ENCODE peak calls at places on chromosome X, in ten cellular contexts. U is pancreas, H is left lung, O is heart right ventricle, G is lung, M is kidney, Q is heart left ventricle, B is IMR-90, V is neural progenitor cell, K is endothelial cell of umbilical vein. S is an unnamed sample. For H3K4me1, the result is how much of the 10 kb centered on the place peaks cover.

GRCh38 chrX:56783450-56783831 is 54.4 kb downstream of the NBDY start:
- DNase-seq in U (no peak), H (no peak), O (no peak), G (peak), M (peak), Q (peak), B (peak), V (peak), K (no peak), S (no peak)

GRCh38 chrX:52576474-52576873 is 59.6 kb upstream of the XAGE1B start:
- DNase-seq in U (no peak), H (no peak), O (no peak), G (no peak), M (no peak), Q (no peak), B (no peak), V (no peak), K (no peak), S (no peak)

GRCh38 chrX:66022742-66023725 is 16.8 kb downstream of the VSIG4 start:
- DNase-seq in U (no peak), H (no peak), O (no peak), G (no peak), M (no peak), Q (no peak), B (no peak), V (peak), K (no peak), S (no peak)

GRCh38 chrX:69501433-69501832 is 2.7 kb upstream of the NALF2 start:
- DNase-seq in U (peak), H (no peak), O (peak), G (peak), M (no peak), Q (peak), B (no peak), V (peak), K (no peak), S (no peak)

GRCh38 chrX:120736989-120737388 is 107.1 kb upstream of the C1GALT1C1 start:
- DNase-seq in U (no peak), H (no peak), O (no peak), G (no peak), M (no peak), Q (no peak), B (peak), V (no peak), K (peak), S (no peak)

GRCh38 chrX:135382260-135382659 is 39.5 kb upstream of the SMIM10L2A start:
- DNase-seq in U (no peak), H (no peak), O (peak), G (no peak), M (no peak), Q (no peak), B (no peak), V (no peak), K (peak), S (no peak)

GRCh38 chrX:110992611-110993010 is 103.4 kb upstream of the PAK3 start:
- DNase-seq in U (peak), H (no peak), O (no peak), G (no peak), M (no peak), Q (no peak), B (peak), V (peak), K (no peak), S (no peak)

GRCh38 chrX:15598031-15598430 is 2.7 kb downstream of the ACE2 start:
- DNase-seq in U (no peak), H (no peak), O (no peak), G (no peak), M (no peak), Q (no peak), B (no peak), V (no peak), K (no peak), S (no peak)

GRCh38 chrX:41559662-41560061 is 112.5 kb downstream of the NYX start:
- DNase-seq in U (no peak), H (no peak), O (peak), G (no peak), M (no peak), Q (no peak), B (peak), V (no peak), K (peak), S (no peak)

GRCh38 chrX:30618160-30618765 is 35.0 kb upstream of the GK start:
- DNase-seq in U (no peak), H (no peak), O (no peak), G (no peak), M (no peak), Q (no peak), B (no peak), V (no peak), K (no peak), S (no peak)

GRCh38 chrX:7144126-7144525 is 3.4 kb upstream of the STS start:
- DNase-seq in U (no peak), H (no peak), O (no peak), G (no peak), M (no peak), Q (no peak), B (no peak), V (no peak), K (no peak), S (no peak)

GRCh38 chrX:57977992-57978391 is 67.7 kb upstream of the ZXDA start:
- DNase-seq in U (no peak), H (no peak), O (no peak), G (no peak), M (no peak), Q (no peak), B (no peak), V (no peak), K (no peak), S (no peak)
- TF ChIP-seq CTCF in U (no peak), H (no peak), O (peak), G (no peak), M (no peak), Q (no peak), B (no peak), V (no peak), K (no peak), S (no peak)

GRCh38 chrX:17443546-17443945 is 68.5 kb downstream of the NHS start:
- DNase-seq in U (no peak), H (no peak), O (no peak), G (no peak), M (no peak), Q (no peak), B (no peak), V (no peak), K (no peak), S (no peak)
- H3K4me1 ChIP-seq in U (under half), H (under half), O (under half), G (under half), M (under half), Q (under half), B (under half), V (under half), K (under half), S (under half)

DNA sequence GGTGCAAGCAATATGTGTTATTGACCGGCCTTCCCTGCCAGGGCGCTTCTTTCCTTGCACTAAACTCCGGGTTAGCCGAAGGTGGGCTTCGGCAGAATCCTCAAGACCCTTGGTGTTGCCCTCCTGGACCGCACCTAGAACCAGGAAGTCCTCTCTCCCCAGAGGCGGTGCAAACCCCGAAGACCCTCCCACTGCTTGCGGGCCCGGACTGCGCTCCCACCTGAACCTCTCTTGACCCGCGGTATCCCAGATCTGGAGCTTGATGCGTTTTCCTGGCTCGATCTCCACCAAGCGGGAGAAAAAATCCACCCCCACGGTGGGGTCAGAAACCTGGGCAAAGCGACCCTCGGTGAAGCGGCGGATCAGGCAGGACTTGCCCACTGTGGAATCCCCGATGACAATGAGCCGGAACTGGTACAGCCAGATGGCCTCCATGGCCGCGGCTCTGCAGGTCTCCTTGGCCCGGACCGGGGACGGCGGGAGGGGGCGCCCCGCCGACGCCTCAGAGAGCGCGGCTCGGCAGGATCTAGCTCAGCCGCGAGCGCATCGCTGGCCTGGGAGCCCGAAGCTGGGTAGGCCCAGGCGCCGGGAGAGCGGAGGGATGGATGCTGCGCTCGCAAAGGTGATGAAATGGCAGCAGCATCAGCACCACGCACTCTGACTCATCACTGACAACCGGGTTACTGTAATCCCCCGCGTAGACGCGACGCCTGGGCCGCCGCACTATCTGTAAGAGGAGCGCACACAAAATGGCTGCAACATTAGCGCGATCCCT is at the start of gene RAB39B:
- DNase-seq in U (peak), H (peak), O (peak), G (peak), M (peak), Q (peak), B (peak), V (peak), K (peak), S (no peak)
- TF ChIP-seq CTCF in U (no peak), H (no peak), O (no peak), G (no peak), M (no peak), Q (no peak), B (no peak), V (peak), K (no peak), S (no peak)

GRCh38 chrX:37786666-37787337 is 6.9 kb downstream of the CYBB start:
- DNase-seq in U (no peak), H (no peak), O (no peak), G (no peak), M (no peak), Q (no peak), B (no peak), V (no peak), K (no peak), S (no peak)
- H3K4me1 ChIP-seq in U (under half), H (under half), O (under half), G (under half), M (under half), Q (under half), B (under half), V (under half), K (under half), S (under half)

S was measured in breast epithelium.